ENCODE peak calls at places on chromosome 17, in nine cellular contexts. A, C, J, W, T, P, H, O and G are unnamed samples.

GRCh38 chr17:7852262-7852670 is 2.6 kb upstream of the TMEM88 start:
- DNase-seq in H (no peak), O (no peak), A (no peak), T (no peak), W (no peak), J (no peak), P (no peak), C (no peak), G (no peak)

GRCh38 chr17:29096094-29096493 is 53.2 kb downstream of the PIPOX start:
- DNase-seq in W (no peak), O (no peak), P (no peak), A (no peak), C (no peak), H (no peak), J (no peak), T (no peak), G (no peak)

GRCh38 chr17:9436629-9437028 is 139.0 kb downstream of the STX8 start:
- DNase-seq in W (no peak), C (no peak), O (no peak), A (no peak), P (no peak), T (no peak), H (no peak), J (no peak), G (no peak)

GRCh38 chr17:43591750-43592562 is 45.8 kb upstream of the ETV4 start:
- DNase-seq in P (peak), O (no peak), J (no peak), W (no peak), A (no peak), T (peak), C (peak), H (no peak), G (peak)

GRCh38 chr17:5092139-5093010 is 14.1 kb downstream of the ZFP3 start:
- DNase-seq in H (no peak), C (no peak), J (no peak), A (no peak), O (no peak), T (peak), W (no peak), P (no peak), G (no peak)

GRCh38 chr17:8832711-8833352 is 33.7 kb upstream of the MFSD6L start:
- DNase-seq in A (no peak), H (peak), P (no peak), W (no peak), C (no peak), T (no peak), J (no peak), O (peak), G (no peak)

GRCh38 chr17:63848834-63849689 is 6.6 kb upstream of the SMARCD2 start:
- DNase-seq in W (peak), C (peak), J (peak), A (peak), P (peak), O (peak), T (peak), H (peak), G (peak)

GRCh38 chr17:44772308-44773024 is 13.7 kb downstream of the ADAM11 start:
- DNase-seq in J (no peak), T (no peak), H (no peak), W (no peak), P (no peak), C (no peak), O (no peak), A (no peak), G (no peak)

GRCh38 chr17:50470451-50470850 is 1.8 kb upstream of the CHAD start:
- DNase-seq in A (no peak), W (no peak), O (no peak), P (no peak), J (no peak), H (no peak), T (no peak), C (no peak), G (no peak)

GRCh38 chr17:17849147-17849820 is 12.5 kb upstream of the SREBF1 start:
- DNase-seq in H (peak), P (no peak), O (no peak), W (peak), A (peak), C (no peak), J (peak), T (peak), G (peak)

GRCh38 chr17:31778538-31778937 is 80.5 kb downstream of the COPRS start:
- DNase-seq in P (no peak), H (no peak), O (no peak), W (no peak), C (no peak), A (no peak), T (no peak), J (no peak), G (no peak)